ENCODE peak calls at places on chromosomes 6 and 20, in eight cellular contexts. O is SK-N-SH, E is HepG2, Z is GM23338, J is HL-60, Q is K562, H is A549, X is HCT116. U is an unnamed sample.

GRCh38 chr20:36481380-36482043 is 59.8 kb upstream of the MYL9 start:
- DNase-seq in X (no peak), E (no peak), H (no peak), Z (peak; percentile 41), J (peak; percentile 39), O (no peak), Q (no peak), U (no peak)

GRCh38 chr20:62305149-62305764 is 2.5 kb downstream of the ADRM1 start:
- DNase-seq in E (peak; percentile 61), Q (peak; percentile 27), O (no peak), J (peak; percentile 59), X (no peak), H (peak; percentile 74), Z (no peak), U (no peak)

GRCh38 chr6:116370717-116371383 is at the start of gene DSE:
- DNase-seq in Q (peak; percentile 52), Z (peak; percentile 95), X (no peak), E (no peak), J (no peak), H (peak; percentile 55), O (peak; percentile 79), U (no peak)

GRCh38 chr20:8938532-8938931 is 130.4 kb upstream of the PLCB4 start:
- DNase-seq in H (no peak), J (no peak), Z (no peak), Q (no peak), X (no peak), E (no peak), O (no peak), U (no peak)

GRCh38 chr6:36024154-36024760 is at the start of gene SLC26A8:
- DNase-seq in O (no peak), H (no peak), Z (peak; percentile 60), E (no peak), J (no peak), X (no peak), Q (no peak), U (no peak)

GRCh38 chr6:168111911-168112310 is 32.9 kb upstream of the FRMD1 start:
- DNase-seq in O (no peak), Q (no peak), X (no peak), J (no peak), E (no peak), Z (no peak), H (no peak), U (no peak)

GRCh38 chr6:112245511-112246203 is 8.7 kb downstream of the LAMA4 start:
- DNase-seq in O (no peak), X (no peak), Q (no peak), J (no peak), E (no peak), H (no peak), Z (no peak), U (no peak)

GRCh38 chr20:60139663-60140446 is 181.6 kb downstream of the CDH26 start:
- DNase-seq in O (no peak), E (no peak), Z (no peak), X (no peak), H (no peak), J (no peak), Q (no peak), U (no peak)

GRCh38 chr20:62310757-62311121 is 7.9 kb downstream of the ADRM1 start:
- DNase-seq in Z (no peak), J (no peak), Q (no peak), X (no peak), H (no peak), E (no peak), O (no peak), U (no peak)

DNA sequence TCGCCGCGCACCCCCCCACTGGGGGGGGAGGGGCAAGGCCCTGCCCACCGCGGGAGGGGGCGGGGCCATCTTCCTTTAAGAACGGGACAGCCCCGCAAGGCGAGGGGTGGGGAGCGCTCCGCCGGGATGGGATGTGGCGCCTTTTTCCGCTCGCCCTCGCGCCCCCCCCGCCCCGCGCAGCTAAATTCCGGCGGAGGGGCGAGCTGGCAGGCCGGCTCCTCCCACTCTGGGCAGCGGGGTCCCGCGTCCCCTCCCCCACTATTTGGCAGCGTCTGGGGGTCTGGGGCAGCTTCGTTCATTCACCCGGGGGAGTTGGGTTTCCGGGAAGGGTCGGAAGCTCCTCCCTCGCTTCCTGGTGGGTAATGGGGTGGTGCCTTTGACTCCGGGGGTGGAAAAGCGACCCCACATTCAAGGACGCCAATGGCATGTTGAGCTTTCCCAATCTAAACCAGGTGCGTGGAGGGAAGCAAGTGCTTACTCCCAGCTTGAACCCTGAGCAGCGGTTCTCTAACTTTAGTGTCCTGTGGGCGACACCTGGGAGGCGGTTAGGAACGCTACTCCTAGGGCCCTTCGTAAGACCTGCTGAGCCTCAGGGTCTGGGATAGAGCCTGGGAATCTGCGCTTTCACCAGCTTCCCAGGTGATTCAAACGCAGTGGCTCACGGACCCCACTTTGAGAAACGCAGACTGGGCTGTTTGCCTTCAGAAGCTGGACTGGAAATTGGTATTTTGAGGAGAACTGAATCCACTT is 927 bp downstream of the ASXL1 start:
- DNase-seq in Q (peak; percentile 91), X (no peak), H (peak; percentile 72), O (peak; percentile 92), J (peak; percentile 50), E (peak; percentile 85), Z (peak; percentile 99), U (no peak)
- TF ChIP-seq REST in Q (peak; percentile 64), X (no peak), H (no peak), O (no peak), J (no peak), E (no peak), Z (no peak), U (no peak)

GRCh38 chr20:346640-347316 is at the start of gene NRSN2:
- DNase-seq in O (peak; percentile 89), X (no peak), Z (peak; percentile 79), E (peak; percentile 72), Q (peak; percentile 76), J (no peak), H (peak; percentile 77), U (no peak)

GRCh38 chr20:343107-343506 is 3.8 kb upstream of the NRSN2 start:
- DNase-seq in Z (no peak), J (no peak), X (no peak), E (no peak), O (no peak), H (no peak), Q (no peak), U (no peak)

GRCh38 chr20:347317-347639 is 367 bp downstream of the NRSN2 start:
- DNase-seq in X (no peak), Q (no peak), E (no peak), J (no peak), O (no peak), H (no peak), Z (no peak), U (no peak)

GRCh38 chr20:347640-348484 is 951 bp downstream of the NRSN2 start:
- DNase-seq in E (peak; percentile 99), J (peak; percentile 68), O (peak; percentile 100), Z (peak; percentile 99), X (no peak), Q (peak; percentile 98), H (peak; percentile 97), U (no peak)

DNA sequence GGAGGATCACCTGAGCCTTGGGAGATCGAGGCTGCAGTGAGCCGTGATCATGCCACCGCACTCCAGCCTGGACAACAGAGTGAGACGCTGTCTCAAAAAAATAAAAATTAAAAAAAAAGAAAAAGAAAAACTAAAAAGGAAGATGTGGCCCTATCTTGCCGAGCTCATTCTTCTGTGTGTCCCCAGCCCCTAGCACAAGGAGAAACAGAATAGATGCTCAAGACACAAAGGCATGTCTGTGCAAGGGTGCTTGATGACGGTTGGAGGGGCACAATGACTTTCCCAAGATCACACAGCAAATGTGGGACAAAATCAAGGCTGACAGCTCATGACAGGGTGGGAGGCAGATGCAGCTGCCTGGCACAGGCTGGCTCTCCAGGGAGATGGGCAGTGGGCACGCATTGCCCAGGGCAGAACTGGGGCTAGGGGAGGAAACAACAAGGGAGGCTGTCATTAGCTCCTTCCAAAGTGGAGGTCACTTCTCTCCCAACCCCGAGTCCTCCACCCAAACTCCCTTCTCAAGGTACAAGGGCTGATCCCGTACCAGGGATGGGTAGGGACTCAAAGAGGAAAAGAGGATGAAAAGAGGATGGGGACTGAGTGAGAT is 775 bp upstream of the NRSN2 start:
- DNase-seq in Z (no peak), Q (no peak), J (no peak), E (no peak), H (no peak), O (no peak), X (no peak), U (no peak)
- H3K4me3 ChIP-seq in Z (peak overlapping the region; percentile 94), Q (peak overlapping the region; percentile 59), J (no peak overlapping the region), E (peak overlapping the region; percentile 63), H (peak overlapping the region; percentile 66), O (peak overlapping the region; percentile 88), X (no peak overlapping the region), U (peak overlapping the region; percentile 83)

DNA sequence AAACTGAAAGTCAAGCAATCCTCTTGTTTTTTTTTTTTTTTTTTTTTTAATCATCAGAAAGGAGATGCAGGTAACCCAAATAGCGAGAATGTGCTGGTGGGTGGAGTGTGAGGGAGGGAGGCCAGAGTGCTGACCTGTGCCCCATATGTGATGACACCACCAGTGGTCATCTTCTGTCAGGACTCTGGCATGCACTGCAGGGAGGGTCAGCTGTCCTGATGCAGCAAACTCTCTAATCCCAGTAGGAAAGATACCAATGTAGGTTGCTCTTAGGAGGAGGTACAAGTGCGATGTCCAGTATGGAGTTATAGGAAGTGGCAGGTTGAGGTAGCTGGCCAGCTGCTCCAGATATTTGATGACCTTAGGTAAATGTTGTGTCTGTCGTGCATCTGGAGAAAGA is 2.8 kb upstream of the CST4 start:
- DNase-seq in Z (no peak), E (no peak), O (no peak), H (no peak), Q (no peak), X (no peak), J (no peak), U (no peak)
- TF ChIP-seq REST in Z (no peak), E (no peak), O (no peak), H (no peak), Q (no peak), X (no peak), J (no peak), U (no peak)

GRCh38 chr6:20702366-20702765 is 168.1 kb downstream of the CDKAL1 start:
- DNase-seq in Q (no peak), J (no peak), Z (no peak), H (no peak), E (no peak), X (no peak), O (no peak), U (no peak)

GRCh38 chr6:20703049-20703448 is 168.8 kb downstream of the CDKAL1 start:
- DNase-seq in J (no peak), H (no peak), Q (no peak), Z (no peak), E (no peak), O (no peak), X (no peak), U (no peak)

GRCh38 chr6:20706293-20707165 is 172.3 kb downstream of the CDKAL1 start:
- DNase-seq in J (no peak), O (no peak), Q (no peak), H (peak; percentile 33), Z (no peak), E (no peak), X (peak; percentile 7), U (no peak)

GRCh38 chr6:20705741-20706140 is 171.5 kb downstream of the CDKAL1 start:
- DNase-seq in Q (no peak), J (no peak), X (no peak), O (no peak), E (peak; percentile 37), H (no peak), Z (no peak), U (no peak)

DNA sequence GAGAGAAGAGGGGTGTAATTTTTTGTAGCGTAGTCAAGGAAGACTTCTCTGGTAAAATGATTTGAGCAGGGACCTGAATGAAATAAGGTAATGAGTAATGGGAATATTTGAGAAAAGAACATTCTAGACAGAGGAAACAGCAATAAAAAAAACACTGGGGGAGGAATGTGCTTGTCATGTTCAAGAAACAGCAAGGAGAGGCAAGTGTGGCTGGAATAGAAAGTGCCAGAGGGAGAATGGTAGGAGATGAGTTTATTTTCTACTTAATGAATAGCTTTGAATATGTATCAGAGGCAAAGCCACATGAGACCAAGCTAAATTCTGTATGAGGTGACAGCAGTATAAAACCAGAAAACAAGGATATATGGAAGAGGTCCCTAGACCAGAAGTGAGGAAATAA is 170.1 kb downstream of the CDKAL1 start:
- DNase-seq in H (no peak), Q (no peak), E (no peak), J (no peak), Z (no peak), X (no peak), O (no peak), U (no peak)
- H3K4me3 ChIP-seq in H (no peak overlapping the region), Q (no peak overlapping the region), E (no peak overlapping the region), J (no peak overlapping the region), Z (no peak overlapping the region), X (no peak overlapping the region), O (no peak overlapping the region), U (no peak overlapping the region)

U was measured in Panc1.